ENCODE peak calls at places on chromosome 2, in six cellular contexts. F is HL-60, I is epithelial cell of esophagus, E is cardiac fibroblast, A is astrocyte, K is heart left ventricle. O is an unnamed sample.

GRCh38 chr2:217863874-217864273 is 138.9 kb downstream of the TNS1 start:
- DNase-seq in F (no peak), I (no peak), E (no peak), A (no peak), K (no peak), O (no peak)

GRCh38 chr2:145006957-145007672 is 487.2 kb upstream of the ZEB2 start:
- DNase-seq in F (no peak), I (peak), E (peak), A (peak), K (peak), O (peak)

GRCh38 chr2:51553456-51553855 is 521.5 kb upstream of the NRXN1 start:
- DNase-seq in F (no peak), I (no peak), E (no peak), A (no peak), K (no peak), O (peak)

GRCh38 chr2:74059137-74059775 is 74.5 kb downstream of the TET3 start:
- DNase-seq in F (no peak), I (no peak), E (no peak), A (no peak), K (no peak), O (no peak)

GRCh38 chr2:225501022-225501421 is 101.5 kb downstream of the NYAP2 start:
- DNase-seq in F (no peak), I (no peak), E (no peak), A (no peak), K (no peak), O (no peak)

GRCh38 chr2:59303272-59303671 is 1062.1 kb upstream of the FANCL start:
- DNase-seq in F (no peak), I (no peak), E (no peak), A (no peak), K (no peak), O (no peak)

GRCh38 chr2:63537306-63537705 is 51.0 kb downstream of the WDPCP start:
- DNase-seq in F (no peak), I (peak), E (no peak), A (peak), K (no peak), O (peak)

GRCh38 chr2:82636411-82637020 is 1822.6 kb downstream of the SUCLG1 start:
- DNase-seq in F (no peak), I (peak), E (peak), A (no peak), K (no peak), O (peak)

GRCh38 chr2:119255760-119256573 is 32.3 kb downstream of the STEAP3 start:
- DNase-seq in F (no peak), I (peak), E (peak), A (peak), K (no peak), O (peak)

GRCh38 chr2:217918220-217919024 is 84.4 kb downstream of the TNS1 start:
- DNase-seq in F (no peak), I (no peak), E (no peak), A (peak), K (peak), O (no peak)

GRCh38 chr2:119486196-119486827 is 38.0 kb downstream of the SCTR start:
- DNase-seq in F (no peak), I (no peak), E (no peak), A (no peak), K (no peak), O (no peak)

GRCh38 chr2:218400167-218400929 is 680 bp downstream of the CTDSP1 start:
- DNase-seq in F (no peak), I (peak), E (peak), A (no peak), K (peak), O (no peak)

GRCh38 chr2:182049783-182050182 is 64.1 kb downstream of the PPP1R1C start:
- DNase-seq in F (no peak), I (no peak), E (peak), A (no peak), K (no peak), O (no peak)

GRCh38 chr2:88038263-88039105 is 17.1 kb downstream of the KRCC1 start:
- DNase-seq in F (no peak), I (peak), E (peak), A (peak), K (no peak), O (peak)

GRCh38 chr2:190860985-190861721 is 19.5 kb upstream of the GLS start:
- DNase-seq in F (no peak), I (no peak), E (peak), A (peak), K (no peak), O (peak)

GRCh38 chr2:217695033-217695520 is 307.7 kb downstream of the TNS1 start:
- DNase-seq in F (no peak), I (peak), E (peak), A (peak), K (no peak), O (peak)

GRCh38 chr2:46020416-46020815 is 276.8 kb upstream of the EPAS1 start:
- DNase-seq in F (no peak), I (no peak), E (peak), A (peak), K (no peak), O (peak)

GRCh38 chr2:105798595-105798994 is 53.9 kb downstream of the NCK2 start:
- DNase-seq in F (no peak), I (no peak), E (no peak), A (no peak), K (no peak), O (no peak)

GRCh38 chr2:241898681-241899270 is 29.2 kb downstream of the RTP5 start:
- DNase-seq in F (no peak), I (no peak), E (no peak), A (no peak), K (peak), O (no peak)

GRCh38 chr2:202771741-202772470 is 99.7 kb downstream of the ICA1L start:
- DNase-seq in F (no peak), I (no peak), E (peak), A (peak), K (peak), O (peak)

GRCh38 chr2:172447811-172448493 is 20.6 kb downstream of the ITGA6 start:
- DNase-seq in F (no peak), I (peak), E (no peak), A (no peak), K (no peak), O (no peak)

GRCh38 chr2:241216211-241216761 is 27.8 kb downstream of the ANO7 start:
- DNase-seq in F (no peak), I (no peak), E (no peak), A (no peak), K (no peak), O (no peak)

GRCh38 chr2:151973901-151974199 is 125.0 kb downstream of the CACNB4 start:
- DNase-seq in F (no peak), I (peak), E (peak), A (peak), K (no peak), O (peak)

GRCh38 chr2:65291221-65292094 is 63.8 kb downstream of the ACTR2 start:
- DNase-seq in F (no peak), I (no peak), E (no peak), A (no peak), K (no peak), O (peak)

GRCh38 chr2:189285351-189285750 is 105.8 kb upstream of the COL5A2 start:
- DNase-seq in F (no peak), I (no peak), E (no peak), A (no peak), K (no peak), O (no peak)

GRCh38 chr2:63601061-63601460 is 12.3 kb downstream of the MDH1 start:
- DNase-seq in F (no peak), I (no peak), E (no peak), A (no peak), K (no peak), O (no peak)

GRCh38 chr2:211611061-211611518 is 927.5 kb downstream of the ERBB4 start:
- DNase-seq in F (no peak), I (no peak), E (no peak), A (no peak), K (no peak), O (no peak)

GRCh38 chr2:225471492-225471891 is 72.0 kb downstream of the NYAP2 start:
- DNase-seq in F (no peak), I (no peak), E (no peak), A (no peak), K (no peak), O (no peak)

GRCh38 chr2:99611034-99611433 is 121.2 kb upstream of the REV1 start:
- DNase-seq in F (no peak), I (no peak), E (no peak), A (no peak), K (no peak), O (no peak)

GRCh38 chr2:29462293-29462692 is 347.1 kb downstream of the CLIP4 start:
- DNase-seq in F (no peak), I (peak), E (peak), A (peak), K (no peak), O (peak)

GRCh38 chr2:184611221-184612085 is 13.1 kb downstream of the ZNF804A start:
- DNase-seq in F (no peak), I (peak), E (peak), A (peak), K (no peak), O (peak)

GRCh38 chr2:238158807-238159539 is at the start of gene ERFE:
- DNase-seq in F (no peak), I (peak), E (peak), A (no peak), K (no peak), O (no peak)

GRCh38 chr2:20558391-20559150 is 92.3 kb downstream of the HS1BP3 start:
- DNase-seq in F (no peak), I (no peak), E (no peak), A (no peak), K (peak), O (no peak)

GRCh38 chr2:45007356-45007755 is 1.9 kb downstream of the SIX2 start:
- DNase-seq in F (no peak), I (no peak), E (no peak), A (no peak), K (no peak), O (no peak)

GRCh38 chr2:45004569-45005181 is 4.6 kb downstream of the SIX2 start:
- DNase-seq in F (no peak), I (no peak), E (no peak), A (no peak), K (no peak), O (no peak)

GRCh38 chr2:45006942-45007287 is 2.3 kb downstream of the SIX2 start:
- DNase-seq in F (no peak), I (no peak), E (no peak), A (no peak), K (no peak), O (no peak)

GRCh38 chr2:45005261-45006002 is 3.8 kb downstream of the SIX2 start:
- DNase-seq in F (no peak), I (no peak), E (no peak), A (no peak), K (no peak), O (no peak)

GRCh38 chr2:45006041-45006941 is 3.0 kb downstream of the SIX2 start:
- DNase-seq in F (no peak), I (no peak), E (no peak), A (no peak), K (no peak), O (no peak)
- H3K4me3 ChIP-seq in F (no peak), I (peak), E (peak), A (no peak), K (no peak), O (no peak)

DNA sequence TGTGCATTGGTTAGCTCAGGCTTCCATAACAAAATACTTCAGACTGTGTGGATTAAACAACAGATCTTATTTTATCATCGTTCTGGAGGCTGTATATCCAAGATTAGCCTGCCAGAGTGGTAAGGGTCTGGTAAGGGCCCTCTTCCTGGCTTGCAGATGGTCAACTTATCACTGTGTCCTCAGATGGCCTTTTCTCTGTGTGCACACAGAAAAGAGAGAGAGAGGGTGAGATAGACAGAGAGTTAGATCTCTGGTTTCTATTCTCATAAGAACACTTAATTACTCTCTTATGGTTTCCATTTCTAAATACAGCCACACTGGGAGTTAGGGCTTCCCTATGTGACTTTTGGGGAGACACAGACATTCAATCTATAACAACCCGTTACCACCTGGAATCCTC is 1003.5 kb downstream of the TSN start:
- DNase-seq in F (no peak), I (no peak), E (no peak), A (no peak), K (no peak), O (no peak)
- TF ChIP-seq CTCF in F (no peak), I (no peak), E (no peak), A (no peak), K (no peak), O (no peak)

DNA sequence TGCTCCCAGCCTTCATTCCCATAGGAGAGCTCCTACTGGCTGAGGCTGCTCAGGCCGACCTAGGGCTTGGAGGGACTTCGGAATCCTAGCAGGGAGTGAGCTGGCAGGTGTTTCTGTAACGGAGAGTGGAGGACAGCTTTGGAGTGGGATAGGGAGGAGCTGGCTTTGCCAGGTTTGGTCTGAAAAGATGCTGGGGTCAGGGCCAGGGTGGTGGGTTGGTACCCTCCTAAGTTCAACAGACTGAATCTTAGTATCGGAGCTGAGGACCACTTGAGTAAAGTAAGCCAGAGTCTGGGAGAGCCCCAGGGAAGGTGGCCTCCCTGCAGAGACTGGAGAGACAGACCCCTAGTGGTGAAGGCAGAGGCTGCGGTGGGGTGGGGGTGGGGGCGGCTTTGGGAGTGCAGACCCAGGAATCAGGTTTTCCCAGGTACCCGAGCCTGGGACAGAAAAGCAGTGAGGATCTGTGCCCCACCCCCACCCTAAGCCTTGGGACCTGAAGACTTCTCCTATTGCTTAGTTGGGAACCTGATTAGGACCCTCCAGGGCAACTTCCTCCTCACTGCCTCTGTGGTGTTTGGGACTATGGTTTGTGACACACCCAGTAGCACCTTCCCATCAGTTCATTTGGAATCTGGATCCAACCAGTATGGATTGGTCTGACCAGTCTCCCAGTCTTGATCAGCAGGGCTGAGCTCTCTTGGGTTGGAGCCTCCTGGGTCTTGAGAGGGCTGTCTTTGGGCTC is 3.0 kb downstream of the CNNM4 start:
- DNase-seq in F (no peak), I (no peak), E (no peak), A (no peak), K (no peak), O (no peak)
- H3K4me3 ChIP-seq in F (peak), I (peak), E (no peak), A (no peak), K (peak), O (peak)

GRCh38 chr2:231672617-231673347 is 35.5 kb upstream of the PTMA start:
- DNase-seq in F (no peak), I (no peak), E (peak), A (no peak), K (peak), O (peak)
- TF ChIP-seq CTCF in F (peak), I (no peak), E (peak), A (peak), K (peak), O (peak)

DNA sequence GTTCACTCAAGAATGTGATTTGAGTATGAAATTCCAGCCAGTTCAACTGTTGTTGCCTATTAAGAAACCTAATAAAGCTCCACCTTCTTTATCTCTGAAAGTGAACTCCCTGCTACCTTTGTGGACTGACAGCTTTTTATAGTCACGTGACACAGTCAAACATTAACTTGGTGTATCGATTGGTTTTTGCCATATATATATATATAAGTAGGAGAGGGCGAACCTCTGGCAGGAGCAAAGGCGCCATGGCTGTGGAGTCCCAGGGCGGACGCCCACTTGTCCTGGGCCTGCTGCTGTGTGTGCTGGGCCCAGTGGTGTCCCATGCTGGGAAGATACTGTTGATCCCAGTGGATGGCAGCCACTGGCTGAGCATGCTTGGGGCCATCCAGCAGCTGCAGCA is at the start of gene UGT1A1:
- DNase-seq in F (no peak), I (no peak), E (no peak), A (no peak), K (no peak), O (no peak)
- H3K4me3 ChIP-seq in F (no peak), I (no peak), E (no peak), A (no peak), K (no peak), O (no peak)

GRCh38 chr2:121902616-121903015 is 147.2 kb downstream of the TSN start:
- DNase-seq in F (no peak), I (no peak), E (no peak), A (no peak), K (no peak), O (no peak)
- TF ChIP-seq CTCF in F (no peak), I (no peak), E (peak), A (no peak), K (no peak), O (no peak)

DNA sequence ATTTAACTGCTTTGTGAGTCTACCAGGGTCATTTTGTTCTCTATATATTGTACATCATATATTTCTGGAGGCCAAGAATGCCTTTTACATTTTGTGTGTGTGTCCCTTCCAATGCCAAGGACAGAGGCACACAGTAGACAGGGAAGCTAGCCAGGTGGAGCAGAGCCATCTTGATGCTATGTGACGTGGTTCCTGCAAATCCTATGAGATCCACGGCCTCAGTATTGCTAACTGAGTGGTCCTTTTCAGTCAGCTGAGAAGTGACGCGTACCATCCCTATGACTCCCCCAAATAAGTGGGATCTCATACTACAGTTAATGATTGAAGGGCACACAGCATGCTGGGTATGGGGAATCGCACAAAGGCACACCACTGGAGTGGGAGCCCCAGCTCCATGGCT is 27.3 kb downstream of the CCDC141 start:
- DNase-seq in F (no peak), I (no peak), E (no peak), A (no peak), K (peak), O (no peak)
- H3K4me3 ChIP-seq in F (no peak), I (no peak), E (no peak), A (no peak), K (no peak), O (no peak)

O was measured in AG10803.